ENCODE peak calls at places on chromosomes 1 and 21, in five cellular contexts. X is astrocyte of the spinal cord, N is colonic mucosa, M is AG09309, Q is cardiac fibroblast. O is an unnamed sample.

GRCh38 chr1:65478379-65479026 is 58.0 kb downstream of the LEPR start:
- DNase-seq in X (peak), N (no peak), M (no peak), Q (peak), O (no peak)

GRCh38 chr21:44568261-44568660 is 5.3 kb upstream of the KRTAP10-4 start:
- DNase-seq in X (no peak), N (no peak), M (no peak), Q (no peak), O (no peak)

GRCh38 chr1:95003433-95003738 is 69.4 kb downstream of the ALG14 start:
- DNase-seq in X (no peak), N (no peak), M (no peak), Q (peak), O (no peak)

GRCh38 chr1:8222789-8223188 is 95.1 kb upstream of the SLC45A1 start:
- DNase-seq in X (no peak), N (no peak), M (no peak), Q (no peak), O (peak)

GRCh38 chr1:84348240-84348555 is 46.7 kb downstream of the SAMD13 start:
- DNase-seq in X (peak), N (no peak), M (no peak), Q (peak), O (no peak)

GRCh38 chr1:204503122-204503912 is 8.7 kb upstream of the PIK3C2B start:
- DNase-seq in X (peak), N (peak), M (no peak), Q (peak), O (no peak)

GRCh38 chr1:23899070-23899469 is 14.1 kb downstream of the CNR2 start:
- DNase-seq in X (no peak), N (no peak), M (no peak), Q (no peak), O (no peak)

GRCh38 chr1:47592296-47592975 is 154.6 kb downstream of the FOXD2 start:
- DNase-seq in X (no peak), N (no peak), M (no peak), Q (no peak), O (no peak)

GRCh38 chr1:97159342-97159741 is 437.8 kb downstream of the PTBP2 start:
- DNase-seq in X (no peak), N (no peak), M (no peak), Q (no peak), O (no peak)

GRCh38 chr1:43971336-43971980 is 1.6 kb downstream of the DPH2 start:
- DNase-seq in X (no peak), N (no peak), M (no peak), Q (no peak), O (no peak)

GRCh38 chr1:202274611-202275010 is 67.1 kb downstream of the UBE2T start:
- DNase-seq in X (no peak), N (peak), M (no peak), Q (peak), O (peak)

GRCh38 chr21:35932232-35932911 is 128.0 kb downstream of the SETD4 start:
- DNase-seq in X (peak), N (no peak), M (peak), Q (peak), O (no peak)

GRCh38 chr1:237386362-237387143 is 344.6 kb downstream of the RYR2 start:
- DNase-seq in X (peak), N (no peak), M (no peak), Q (peak), O (no peak)

GRCh38 chr1:245810789-245811337 is 656.1 kb downstream of the KIF26B start:
- DNase-seq in X (no peak), N (no peak), M (no peak), Q (no peak), O (no peak)

GRCh38 chr21:46065215-46065992 is 32.5 kb upstream of the COL6A2 start:
- DNase-seq in X (peak), N (no peak), M (no peak), Q (peak), O (no peak)

GRCh38 chr1:200401708-200402107 is 8.1 kb downstream of the ZNF281 start:
- DNase-seq in X (no peak), N (no peak), M (no peak), Q (no peak), O (no peak)

GRCh38 chr1:244010599-244011211 is 40.4 kb upstream of the ZBTB18 start:
- DNase-seq in X (peak), N (no peak), M (no peak), Q (no peak), O (no peak)

GRCh38 chr1:41810446-41810845 is 108.3 kb downstream of the HIVEP3 start:
- DNase-seq in X (peak), N (peak), M (no peak), Q (peak), O (no peak)

GRCh38 chr1:52659851-52660596 is 27.1 kb downstream of the SHISAL2A start:
- DNase-seq in X (no peak), N (no peak), M (no peak), Q (no peak), O (no peak)

GRCh38 chr1:199161319-199161680 is 522.5 kb downstream of the PTPRC start:
- DNase-seq in X (no peak), N (no peak), M (no peak), Q (no peak), O (no peak)

GRCh38 chr1:208781391-208782035 is 537.3 kb upstream of the PLXNA2 start:
- DNase-seq in X (no peak), N (no peak), M (no peak), Q (no peak), O (no peak)

GRCh38 chr1:960371-961131 is at the start of gene KLHL17:
- DNase-seq in X (peak), N (peak), M (no peak), Q (peak), O (peak)

GRCh38 chr1:225817611-225818061 is 7.7 kb downstream of the EPHX1 start:
- DNase-seq in X (peak), N (peak), M (peak), Q (peak), O (no peak)

DNA sequence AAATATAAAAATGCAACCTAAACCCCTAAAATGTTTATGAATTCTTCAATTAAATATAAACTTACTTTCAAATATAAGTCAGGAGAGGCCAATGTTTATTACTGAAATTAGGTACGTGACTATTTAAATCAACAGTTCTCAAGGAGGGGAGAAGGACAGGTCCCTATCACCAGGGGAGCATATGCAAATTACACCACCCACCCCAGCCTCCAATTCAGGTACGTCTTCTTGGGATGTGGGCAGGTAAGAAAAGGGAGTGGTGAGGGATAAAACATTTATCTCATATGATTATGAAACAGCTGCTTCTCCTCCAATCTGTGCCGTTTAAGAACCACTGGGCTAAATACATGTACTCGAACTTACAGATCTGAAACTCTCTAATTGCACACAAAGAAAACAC is 3.4 kb downstream of the COP1 start:
- DNase-seq in X (no peak), N (no peak), M (no peak), Q (no peak), O (no peak)
- TF ChIP-seq CTCF in X (no peak), N (no peak), M (no peak), Q (no peak), O (no peak)

GRCh38 chr1:37020653-37021277 is 13.6 kb downstream of the GRIK3 start:
- DNase-seq in X (no peak), N (no peak), M (no peak), Q (no peak), O (no peak)
- TF ChIP-seq CTCF in X (no peak), N (no peak), M (no peak), Q (no peak), O (no peak)

GRCh38 chr1:235328271-235329138 is at the start of gene GGPS1:
- DNase-seq in X (peak), N (peak), M (peak), Q (peak), O (peak)
- TF ChIP-seq CTCF in X (peak), N (no peak), M (peak), Q (no peak), O (peak)

GRCh38 chr1:46198026-46198826 is at the start of gene POMGNT1:
- DNase-seq in X (peak), N (peak), M (no peak), Q (peak), O (peak)
- TF ChIP-seq CTCF in X (no peak), N (no peak), M (no peak), Q (no peak), O (peak)

GRCh38 chr1:25532970-25533369 is 10.4 kb upstream of the LDLRAP1 start:
- DNase-seq in X (no peak), N (no peak), M (no peak), Q (no peak), O (no peak)
- TF ChIP-seq CTCF in X (no peak), N (no peak), M (no peak), Q (no peak), O (no peak)

GRCh38 chr1:10679521-10680220 is 116.8 kb downstream of the CASZ1 start:
- DNase-seq in X (peak), N (peak), M (no peak), Q (peak), O (peak)
- TF ChIP-seq CTCF in X (no peak), N (no peak), M (no peak), Q (no peak), O (no peak)

GRCh38 chr1:16006552-16007485 is 2.8 kb downstream of the SRARP start:
- DNase-seq in X (peak), N (no peak), M (no peak), Q (peak), O (no peak)
- TF ChIP-seq CTCF in X (peak), N (no peak), M (peak), Q (peak), O (no peak)

O was measured in WERI-Rb-1.